ENCODE peak calls at places on chromosomes 4 and X, in five cellular contexts. One of them, this sample, is unnamed.

GRCh38 chr4:183823394-183823793 is 81.7 kb upstream of the STOX2 start:
- DNase-seq in neuronal stem cell: no peak
- DNase-seq in dorsolateral prefrontal cortex: no peak
- DNase-seq in stimulated activated naive B cell treated with anti-CD40 and anti-IgM and Interleukin-4, amounts not matched to agents 10 μg/mL and 1 μg/mL and 100 μg/mL, for 72 hours: no peak
- DNase-seq in pancreas: no peak
- DNase-seq in this sample: no peak

GRCh38 chr4:27176400-27176799 is 315.8 kb downstream of the STIM2 start:
- DNase-seq in neuronal stem cell: peak
- DNase-seq in dorsolateral prefrontal cortex: no peak
- DNase-seq in stimulated activated naive B cell treated with anti-CD40 and anti-IgM and Interleukin-4, amounts not matched to agents 10 μg/mL and 1 μg/mL and 100 μg/mL, for 72 hours: no peak
- DNase-seq in pancreas: peak
- DNase-seq in this sample: no peak

GRCh38 chrX:43958529-43958928 is 14.7 kb downstream of the NDP start:
- DNase-seq in neuronal stem cell: peak
- DNase-seq in dorsolateral prefrontal cortex: no peak
- DNase-seq in stimulated activated naive B cell treated with anti-CD40 and anti-IgM and Interleukin-4, amounts not matched to agents 10 μg/mL and 1 μg/mL and 100 μg/mL, for 72 hours: peak
- DNase-seq in pancreas: peak
- DNase-seq in this sample: peak

GRCh38 chr4:137952116-137952515 is 290.0 kb downstream of the SLC7A11 start:
- DNase-seq in neuronal stem cell: no peak
- DNase-seq in dorsolateral prefrontal cortex: no peak
- DNase-seq in stimulated activated naive B cell treated with anti-CD40 and anti-IgM and Interleukin-4, amounts not matched to agents 10 μg/mL and 1 μg/mL and 100 μg/mL, for 72 hours: no peak
- DNase-seq in pancreas: no peak
- DNase-seq in this sample: no peak

GRCh38 chrX:47264507-47265173 is 31.8 kb downstream of the USP11 start:
- DNase-seq in neuronal stem cell: no peak
- DNase-seq in dorsolateral prefrontal cortex: no peak
- DNase-seq in stimulated activated naive B cell treated with anti-CD40 and anti-IgM and Interleukin-4, amounts not matched to agents 10 μg/mL and 1 μg/mL and 100 μg/mL, for 72 hours: no peak
- DNase-seq in pancreas: no peak
- DNase-seq in this sample: no peak

GRCh38 chrX:32562261-32562660 is 649.1 kb downstream of the DMD start:
- DNase-seq in neuronal stem cell: no peak
- DNase-seq in dorsolateral prefrontal cortex: no peak
- DNase-seq in stimulated activated naive B cell treated with anti-CD40 and anti-IgM and Interleukin-4, amounts not matched to agents 10 μg/mL and 1 μg/mL and 100 μg/mL, for 72 hours: no peak
- DNase-seq in pancreas: no peak
- DNase-seq in this sample: no peak

GRCh38 chr4:177070533-177070932 is 239.1 kb upstream of the NEIL3 start:
- DNase-seq in neuronal stem cell: no peak
- DNase-seq in dorsolateral prefrontal cortex: no peak
- DNase-seq in stimulated activated naive B cell treated with anti-CD40 and anti-IgM and Interleukin-4, amounts not matched to agents 10 μg/mL and 1 μg/mL and 100 μg/mL, for 72 hours: no peak
- DNase-seq in pancreas: no peak
- DNase-seq in this sample: no peak

GRCh38 chr4:54657556-54658313 is at the start of gene KIT:
- DNase-seq in neuronal stem cell: peak
- DNase-seq in dorsolateral prefrontal cortex: no peak
- DNase-seq in stimulated activated naive B cell treated with anti-CD40 and anti-IgM and Interleukin-4, amounts not matched to agents 10 μg/mL and 1 μg/mL and 100 μg/mL, for 72 hours: no peak
- DNase-seq in pancreas: peak
- DNase-seq in this sample: no peak